ENCODE peak calls at places on chromosomes 16 and 17, in five cellular contexts. D is NCI-H460; F is osteoblast; U is glutamatergic neuron; T is stimulated activated CD8-positive, alpha-beta memory T cell treated with anti-CD3 and anti-CD28 coated beads, Interleukin-7, amount 100 ng/mL, for 1 hour. C is an unnamed sample.

GRCh38 chr16:58016841-58017446 is 8.6 kb upstream of the MMP15 start:
- DNase-seq in F (peak), T (no peak), U (peak), D (no peak), C (no peak)

GRCh38 chr16:65494080-65494479 is 372.2 kb upstream of the CDH11 start:
- DNase-seq in F (no peak), D (no peak), U (no peak), T (no peak), C (no peak)

GRCh38 chr17:55770220-55770870 is 19.5 kb downstream of the PCTP start:
- DNase-seq in F (peak), T (no peak), U (no peak), D (peak), C (no peak)

GRCh38 chr16:9072806-9073341 is 18.6 kb upstream of the HAPSTR1 start:
- DNase-seq in U (no peak), F (peak), D (no peak), T (no peak), C (no peak)

GRCh38 chr16:4846503-4846900 is 586 bp downstream of the GLYR1 start:
- DNase-seq in U (peak), T (no peak), F (peak), D (no peak), C (no peak)

GRCh38 chr17:28227278-28228108 is 91.5 kb upstream of the TMEM97 start:
- DNase-seq in F (peak), D (peak), T (no peak), U (peak), C (no peak)

GRCh38 chr16:80751167-80751566 is 53.2 kb downstream of the CDYL2 start:
- DNase-seq in F (peak), T (no peak), D (no peak), U (no peak), C (no peak)

GRCh38 chr16:20851601-20852000 is 45.3 kb downstream of the REXO5 start:
- DNase-seq in T (no peak), D (peak), F (peak), U (no peak), C (no peak)

GRCh38 chr17:67281736-67282135 is 36.7 kb upstream of the HELZ start:
- DNase-seq in D (no peak), F (no peak), T (no peak), U (no peak), C (no peak)

GRCh38 chr17:6755731-6756184 is at the start of gene XAF1:
- DNase-seq in F (peak), U (no peak), T (peak), D (no peak), C (no peak)

GRCh38 chr17:77383613-77384608 is 243.1 kb downstream of the SEC14L1 start:
- DNase-seq in T (no peak), D (no peak), U (no peak), F (peak), C (no peak)

GRCh38 chr16:17384473-17384872 is 86.3 kb downstream of the XYLT1 start:
- DNase-seq in D (no peak), T (no peak), F (no peak), U (no peak), C (no peak)